ENCODE peak calls at places on chromosomes 1 and 21, in seven cellular contexts. One of them, this sample, is unnamed.

GRCh38 chr1:25064465-25065238 is 134.6 kb upstream of the RUNX3 start:
- DNase-seq in AG04449: no peak
- DNase-seq in uterus: no peak
- DNase-seq in GM23248: no peak
- DNase-seq in HCT116: no peak
- DNase-seq in heart right ventricle: no peak
- DNase-seq in fibroblast of the aortic adventitia: no peak
- DNase-seq in this sample: no peak

GRCh38 chr1:200558866-200559459 is 61.6 kb downstream of the KIF14 start:
- DNase-seq in GM23248: peak; percentile 73
- DNase-seq in heart right ventricle: no peak
- DNase-seq in uterus: no peak
- DNase-seq in HCT116: peak; percentile 51
- DNase-seq in fibroblast of the aortic adventitia: peak; percentile 86
- DNase-seq in AG04449: peak; percentile 21
- DNase-seq in this sample: peak; percentile 6

GRCh38 chr1:82246050-82246449 is 445.3 kb downstream of the ADGRL2 start:
- DNase-seq in GM23248: no peak
- DNase-seq in fibroblast of the aortic adventitia: no peak
- DNase-seq in uterus: no peak
- DNase-seq in heart right ventricle: no peak
- DNase-seq in AG04449: no peak
- DNase-seq in HCT116: no peak
- DNase-seq in this sample: no peak

GRCh38 chr1:178935610-178936009 is 64.7 kb upstream of the ANGPTL1 start:
- DNase-seq in HCT116: no peak
- DNase-seq in GM23248: no peak
- DNase-seq in uterus: no peak
- DNase-seq in fibroblast of the aortic adventitia: no peak
- DNase-seq in AG04449: no peak
- DNase-seq in heart right ventricle: no peak
- DNase-seq in this sample: no peak

GRCh38 chr1:207454046-207454964 is at the start of gene CR2:
- DNase-seq in fibroblast of the aortic adventitia: no peak
- DNase-seq in uterus: peak; percentile 13
- DNase-seq in GM23248: peak; percentile 22
- DNase-seq in AG04449: no peak
- DNase-seq in heart right ventricle: peak; percentile 18
- DNase-seq in HCT116: peak; percentile 47
- DNase-seq in this sample: no peak

GRCh38 chr1:6035719-6036118 is 10.0 kb upstream of the KCNAB2 start:
- DNase-seq in GM23248: no peak
- DNase-seq in uterus: no peak
- DNase-seq in fibroblast of the aortic adventitia: no peak
- DNase-seq in heart right ventricle: no peak
- DNase-seq in AG04449: no peak
- DNase-seq in HCT116: no peak
- DNase-seq in this sample: no peak

GRCh38 chr21:33655591-33656221 is 13.4 kb downstream of the ITSN1 start:
- DNase-seq in uterus: no peak
- DNase-seq in fibroblast of the aortic adventitia: peak; percentile 96
- DNase-seq in GM23248: peak; percentile 50
- DNase-seq in HCT116: peak; percentile 96
- DNase-seq in AG04449: peak; percentile 41
- DNase-seq in heart right ventricle: no peak
- DNase-seq in this sample: peak; percentile 36

GRCh38 chr1:201309420-201309819 is 26.1 kb downstream of the PKP1 start:
- DNase-seq in uterus: peak; percentile 20
- DNase-seq in HCT116: peak; percentile 39
- DNase-seq in heart right ventricle: peak; percentile 63
- DNase-seq in AG04449: no peak
- DNase-seq in GM23248: peak; percentile 69
- DNase-seq in fibroblast of the aortic adventitia: peak; percentile 41
- DNase-seq in this sample: no peak

GRCh38 chr1:20148571-20149500 is 9.7 kb downstream of the PLA2G2F start:
- DNase-seq in AG04449: no peak
- DNase-seq in heart right ventricle: no peak
- DNase-seq in uterus: no peak
- DNase-seq in HCT116: no peak
- DNase-seq in fibroblast of the aortic adventitia: no peak
- DNase-seq in GM23248: no peak
- DNase-seq in this sample: no peak

GRCh38 chr21:20031807-20032206 is 966.4 kb upstream of the NCAM2 start:
- DNase-seq in fibroblast of the aortic adventitia: no peak
- DNase-seq in uterus: no peak
- DNase-seq in heart right ventricle: no peak
- DNase-seq in AG04449: no peak
- DNase-seq in HCT116: no peak
- DNase-seq in GM23248: no peak
- DNase-seq in this sample: no peak

GRCh38 chr1:50929376-50929958 is 30.6 kb downstream of the FAF1 start:
- DNase-seq in heart right ventricle: no peak
- DNase-seq in GM23248: peak; percentile 68
- DNase-seq in uterus: no peak
- DNase-seq in HCT116: peak; percentile 16
- DNase-seq in fibroblast of the aortic adventitia: peak; percentile 69
- DNase-seq in AG04449: peak; percentile 5
- DNase-seq in this sample: peak; percentile 12

GRCh38 chr1:94186946-94187345 is 50.4 kb downstream of the ARHGAP29 start:
- DNase-seq in HCT116: no peak
- DNase-seq in heart right ventricle: no peak
- DNase-seq in GM23248: no peak
- DNase-seq in fibroblast of the aortic adventitia: no peak
- DNase-seq in AG04449: no peak
- DNase-seq in uterus: no peak
- DNase-seq in this sample: no peak

GRCh38 chr1:24283326-24284155 is 35.6 kb upstream of the GRHL3 start:
- DNase-seq in fibroblast of the aortic adventitia: peak; percentile 91
- DNase-seq in HCT116: peak; percentile 56
- DNase-seq in uterus: no peak
- DNase-seq in GM23248: peak; percentile 82
- DNase-seq in AG04449: no peak
- DNase-seq in heart right ventricle: no peak
- DNase-seq in this sample: no peak

GRCh38 chr1:227946624-227947424 is 908 bp downstream of the WNT9A start:
- DNase-seq in fibroblast of the aortic adventitia: peak; percentile 63
- DNase-seq in AG04449: no peak
- DNase-seq in HCT116: peak; percentile 72
- DNase-seq in GM23248: peak; percentile 77
- DNase-seq in uterus: peak; percentile 80
- DNase-seq in heart right ventricle: peak; percentile 77
- DNase-seq in this sample: peak; percentile 9

DNA sequence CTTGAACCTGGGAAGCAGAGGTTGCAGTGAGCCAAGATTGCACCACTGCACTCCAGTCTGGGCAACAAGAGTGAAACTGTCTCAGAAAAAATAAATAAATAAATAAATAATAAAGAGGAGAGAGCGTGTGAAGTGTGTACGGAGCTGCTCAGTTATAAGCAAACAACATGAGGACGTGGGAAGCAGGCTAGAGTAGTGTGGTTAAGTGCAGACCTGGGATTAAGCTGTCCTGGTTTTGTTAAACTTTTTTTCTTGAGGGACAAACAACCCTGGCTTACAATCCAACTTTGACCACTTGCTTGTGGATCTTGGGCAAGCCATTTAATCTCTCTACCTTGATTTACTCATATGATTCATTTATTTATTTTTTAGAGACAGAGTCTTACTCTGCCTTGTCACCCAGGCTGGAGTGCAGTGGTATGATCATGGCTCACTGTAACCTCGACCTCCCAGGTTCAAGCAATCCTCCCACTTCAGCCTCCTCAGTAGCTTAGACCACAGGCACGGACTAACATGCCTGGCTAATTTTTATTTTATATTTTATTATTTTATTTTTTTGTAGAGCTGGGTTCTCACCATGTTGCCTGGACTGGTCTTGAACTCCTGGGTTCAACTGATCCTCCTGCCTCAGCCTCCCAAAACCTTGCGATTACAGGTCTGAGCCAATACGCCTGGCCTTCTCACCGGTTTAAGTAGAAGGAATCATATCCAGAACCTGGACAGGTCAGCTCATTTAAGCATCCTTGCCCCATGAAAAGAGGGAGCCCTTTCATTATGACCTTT is 52.7 kb downstream of the RPS6KA1 start:
- DNase-seq in GM23248: peak; percentile 14
- DNase-seq in uterus: no peak
- DNase-seq in fibroblast of the aortic adventitia: no peak
- DNase-seq in heart right ventricle: no peak
- DNase-seq in AG04449: no peak
- DNase-seq in HCT116: no peak
- DNase-seq in this sample: no peak
- H3K4me3 ChIP-seq in GM23248: no peak overlapping the region
- H3K4me3 ChIP-seq in uterus: no peak overlapping the region
- H3K4me3 ChIP-seq in fibroblast of the aortic adventitia: no peak overlapping the region
- H3K4me3 ChIP-seq in heart right ventricle: no peak overlapping the region
- H3K4me3 ChIP-seq in AG04449: no peak overlapping the region
- H3K4me3 ChIP-seq in HCT116: no peak overlapping the region
- H3K4me3 ChIP-seq in this sample: no peak overlapping the region

GRCh38 chr1:40478276-40478675 is 1.2 kb downstream of the ZFP69 start:
- DNase-seq in GM23248: peak; percentile 42
- DNase-seq in uterus: no peak
- DNase-seq in HCT116: no peak
- DNase-seq in fibroblast of the aortic adventitia: no peak
- DNase-seq in AG04449: no peak
- DNase-seq in heart right ventricle: no peak
- DNase-seq in this sample: no peak
- H3K4me3 ChIP-seq in GM23248: peak overlapping the region; percentile 79
- H3K4me3 ChIP-seq in uterus: no peak overlapping the region
- H3K4me3 ChIP-seq in HCT116: no peak overlapping the region
- H3K4me3 ChIP-seq in fibroblast of the aortic adventitia: peak overlapping the region; percentile 78
- H3K4me3 ChIP-seq in AG04449: peak overlapping the region; percentile 69
- H3K4me3 ChIP-seq in heart right ventricle: peak overlapping the region; percentile 97
- H3K4me3 ChIP-seq in this sample: peak overlapping the region; percentile 70

GRCh38 chr1:9652379-9653194 is 1.1 kb downstream of the PIK3CD start:
- DNase-seq in AG04449: no peak
- DNase-seq in HCT116: no peak
- DNase-seq in heart right ventricle: peak; percentile 39
- DNase-seq in fibroblast of the aortic adventitia: no peak
- DNase-seq in GM23248: peak; percentile 55
- DNase-seq in uterus: no peak
- DNase-seq in this sample: no peak
- H3K4me3 ChIP-seq in AG04449: peak overlapping the region; percentile 54
- H3K4me3 ChIP-seq in HCT116: peak overlapping the region; percentile 61
- H3K4me3 ChIP-seq in heart right ventricle: peak overlapping the region; percentile 61
- H3K4me3 ChIP-seq in fibroblast of the aortic adventitia: peak overlapping the region; percentile 44
- H3K4me3 ChIP-seq in GM23248: peak overlapping the region; percentile 73
- H3K4me3 ChIP-seq in uterus: peak overlapping the region; percentile 10
- H3K4me3 ChIP-seq in this sample: peak overlapping the region; percentile 52

DNA sequence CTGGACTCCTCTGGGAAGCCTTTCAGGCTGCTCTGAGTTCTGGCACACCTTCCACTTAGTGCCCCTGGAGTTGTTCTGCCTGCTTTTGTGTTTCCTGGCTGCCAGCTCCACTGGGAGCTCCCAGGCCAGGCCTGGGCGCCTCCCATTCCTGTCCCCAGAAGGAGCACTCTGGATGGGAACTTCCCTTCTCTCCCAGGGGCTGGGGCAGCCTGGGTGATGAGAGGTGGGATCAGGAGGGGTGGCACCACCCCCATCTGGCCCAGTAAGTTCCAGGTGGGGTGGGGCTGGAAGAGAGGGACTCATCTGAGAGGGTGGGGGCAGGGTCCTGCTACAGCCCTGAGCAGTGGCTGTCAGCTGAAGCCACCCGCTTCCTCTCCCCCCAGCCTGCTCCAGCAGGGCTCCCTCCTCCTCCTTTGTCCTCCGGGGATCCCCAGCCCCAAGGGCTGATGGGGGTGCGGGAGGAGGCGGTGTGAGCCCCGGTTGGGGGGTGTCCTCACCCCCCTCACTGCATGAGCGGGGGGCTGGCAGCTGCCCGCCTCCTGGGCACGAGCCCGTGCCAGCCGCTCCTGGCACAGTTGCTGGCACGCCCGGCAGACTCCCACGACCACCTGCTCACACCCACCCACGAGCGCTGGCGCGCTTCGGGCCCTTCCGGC is 4.7 kb downstream of the FOXO6 start:
- DNase-seq in fibroblast of the aortic adventitia: no peak
- DNase-seq in HCT116: no peak
- DNase-seq in uterus: no peak
- DNase-seq in heart right ventricle: no peak
- DNase-seq in AG04449: no peak
- DNase-seq in GM23248: no peak
- DNase-seq in this sample: no peak
- H3K4me3 ChIP-seq in fibroblast of the aortic adventitia: no peak overlapping the region
- H3K4me3 ChIP-seq in HCT116: no peak overlapping the region
- H3K4me3 ChIP-seq in uterus: peak overlapping the region; percentile 2
- H3K4me3 ChIP-seq in heart right ventricle: peak overlapping the region; percentile 61
- H3K4me3 ChIP-seq in AG04449: no peak overlapping the region
- H3K4me3 ChIP-seq in GM23248: no peak overlapping the region
- H3K4me3 ChIP-seq in this sample: peak overlapping the region; percentile 29

DNA sequence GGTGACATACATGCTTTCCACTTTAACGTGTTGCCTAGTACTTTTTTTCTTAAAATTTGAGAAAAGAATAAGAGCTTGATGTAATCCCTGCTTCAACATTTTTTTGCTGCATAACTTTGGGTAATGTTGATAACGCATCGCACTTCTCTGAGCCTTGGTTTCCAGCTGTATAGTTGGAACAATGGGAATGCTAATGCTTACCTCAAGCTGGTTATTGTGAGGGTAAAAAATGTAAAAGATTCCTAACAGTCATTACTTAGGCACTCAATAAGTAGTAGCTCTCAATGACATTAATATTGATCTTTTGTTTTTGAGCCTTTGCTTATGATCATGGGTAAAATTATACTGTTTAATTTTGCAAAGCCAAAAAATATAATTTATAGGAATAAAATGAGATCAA is 683.3 kb upstream of the CXADR start:
- DNase-seq in HCT116: no peak
- DNase-seq in uterus: no peak
- DNase-seq in GM23248: no peak
- DNase-seq in fibroblast of the aortic adventitia: no peak
- DNase-seq in heart right ventricle: no peak
- DNase-seq in AG04449: no peak
- DNase-seq in this sample: no peak
- H3K4me3 ChIP-seq in HCT116: no peak overlapping the region
- H3K4me3 ChIP-seq in uterus: no peak overlapping the region
- H3K4me3 ChIP-seq in GM23248: no peak overlapping the region
- H3K4me3 ChIP-seq in fibroblast of the aortic adventitia: no peak overlapping the region
- H3K4me3 ChIP-seq in heart right ventricle: no peak overlapping the region
- H3K4me3 ChIP-seq in AG04449: no peak overlapping the region
- H3K4me3 ChIP-seq in this sample: no peak overlapping the region

DNA sequence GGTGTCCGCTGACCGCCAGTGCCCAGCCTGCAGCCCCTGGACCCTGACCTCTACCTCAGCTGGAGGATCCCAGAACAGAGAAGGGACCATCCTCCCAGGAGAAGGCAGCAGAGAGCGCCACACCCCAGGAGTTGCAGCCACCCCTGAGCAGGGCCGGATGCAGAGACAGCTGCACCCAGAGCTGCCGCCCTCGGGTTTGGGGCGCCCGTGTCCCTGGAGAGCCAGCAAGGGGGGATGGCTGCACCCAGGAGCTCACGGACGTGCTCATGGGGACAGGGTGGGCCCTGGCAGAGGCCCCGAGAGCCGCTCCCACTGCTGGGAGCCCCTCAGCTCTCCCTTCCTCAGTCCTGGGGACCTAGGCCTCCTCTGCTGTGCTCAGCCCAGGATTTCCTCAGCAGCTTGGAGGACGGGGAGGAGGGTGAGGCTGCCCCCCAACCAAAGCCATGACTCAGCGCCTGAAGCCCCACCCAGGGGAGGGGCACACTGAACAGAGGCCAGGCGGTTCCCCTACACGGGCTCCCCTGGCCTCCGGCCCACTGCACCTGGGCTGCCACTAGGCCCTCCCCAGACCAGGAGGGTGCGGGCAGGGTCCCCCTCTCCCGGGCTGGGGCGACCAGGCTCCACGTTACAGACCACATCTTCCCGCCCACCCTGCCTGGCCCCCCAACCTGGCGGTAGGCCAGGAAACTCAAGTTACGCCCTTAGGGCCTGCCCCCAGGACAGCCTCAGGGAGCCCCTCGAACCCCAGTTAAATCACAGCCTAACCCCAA is 2.2 kb downstream of the ACAP3 start:
- DNase-seq in GM23248: peak; percentile 86
- DNase-seq in AG04449: no peak
- DNase-seq in heart right ventricle: peak; percentile 73
- DNase-seq in HCT116: no peak
- DNase-seq in uterus: peak; percentile 89
- DNase-seq in fibroblast of the aortic adventitia: peak; percentile 73
- DNase-seq in this sample: peak; percentile 30
- H3K4me3 ChIP-seq in GM23248: peak overlapping the region; percentile 99
- H3K4me3 ChIP-seq in AG04449: peak overlapping the region; percentile 68
- H3K4me3 ChIP-seq in heart right ventricle: peak overlapping the region; percentile 79
- H3K4me3 ChIP-seq in HCT116: peak overlapping the region; percentile 86
- H3K4me3 ChIP-seq in uterus: peak overlapping the region; percentile 37
- H3K4me3 ChIP-seq in fibroblast of the aortic adventitia: peak overlapping the region; percentile 74
- H3K4me3 ChIP-seq in this sample: peak overlapping the region; percentile 68